ENCODE peak calls at places on chromosome 12, in six cellular contexts. P is testis; D is activated CD4-positive, alpha-beta T cell treated with anti-CD3 and anti-CD28 coated beads, Interleukin-2, amount 50 U/mL, for 24 hours; J is T-helper 9 cell; G is AG20443; U is lung microvascular endothelial cell. H is an unnamed sample.
A peak's percentile ranks its signal among the peaks of the same experiment; 100 is the strongest.

GRCh38 chr12:2354151-2354991 is 301.6 kb downstream of the CACNA1C start:
- DNase-seq in P (no peak), D (no peak), J (no peak), G (no peak), U (peak; percentile 12), H (no peak)

GRCh38 chr12:4562034-4562657 is at the start of gene DYRK4:
- DNase-seq in P (peak; percentile 89), D (no peak), J (no peak), G (peak; percentile 92), U (peak; percentile 70), H (peak; percentile 82)

GRCh38 chr12:113877608-113878007 is 88.5 kb downstream of the RBM19 start:
- DNase-seq in P (no peak), D (no peak), J (no peak), G (no peak), U (no peak), H (no peak)

GRCh38 chr12:70732287-70732686 is 95.1 kb upstream of the PTPRB start:
- DNase-seq in P (no peak), D (no peak), J (no peak), G (no peak), U (no peak), H (no peak)

GRCh38 chr12:80299976-80300375 is 144.1 kb upstream of the PTPRQ start:
- DNase-seq in P (no peak), D (no peak), J (no peak), G (peak; percentile 12), U (no peak), H (no peak)

GRCh38 chr12:24066865-24067264 is 117.4 kb upstream of the SOX5 start:
- DNase-seq in P (no peak), D (no peak), J (no peak), G (no peak), U (peak; percentile 60), H (no peak)

GRCh38 chr12:29519585-29520182 is 22.2 kb upstream of the OVCH1 start:
- DNase-seq in P (peak; percentile 43), D (no peak), J (peak; percentile 4), G (peak; percentile 38), U (peak; percentile 76), H (no peak)

GRCh38 chr12:18753481-18754117 is 15.7 kb downstream of the CAPZA3 start:
- DNase-seq in P (no peak), D (no peak), J (no peak), G (no peak), U (no peak), H (no peak)

GRCh38 chr12:6866920-6867406 is 368 bp upstream of the TPI1 start:
- DNase-seq in P (no peak), D (no peak), J (no peak), G (peak; percentile 38), U (no peak), H (no peak)

GRCh38 chr12:58566599-58566998 is 353.7 kb downstream of the LRIG3 start:
- DNase-seq in P (no peak), D (no peak), J (no peak), G (peak; percentile 59), U (no peak), H (no peak)

GRCh38 chr12:53052419-53053222 is 2.8 kb downstream of the TNS2 start:
- DNase-seq in P (peak; percentile 93), D (no peak), J (no peak), G (peak; percentile 78), U (peak; percentile 46), H (peak; percentile 94)

GRCh38 chr12:20549115-20549719 is 145.9 kb upstream of the SLCO1C1 start:
- DNase-seq in P (peak; percentile 20), D (no peak), J (no peak), G (no peak), U (peak; percentile 61), H (no peak)

GRCh38 chr12:74985986-74986319 is 223.7 kb downstream of the KCNC2 start:
- DNase-seq in P (no peak), D (no peak), J (no peak), G (no peak), U (no peak), H (no peak)

GRCh38 chr12:76313289-76313688 is 34.9 kb downstream of the BBS10 start:
- DNase-seq in P (no peak), D (no peak), J (no peak), G (no peak), U (no peak), H (no peak)

GRCh38 chr12:55142896-55143870 is 17.0 kb downstream of the OR9K2 start:
- DNase-seq in P (peak; percentile 83), D (peak; percentile 39), J (peak; percentile 34), G (peak; percentile 42), U (peak; percentile 49), H (no peak)

GRCh38 chr12:132040906-132041606 is 91.3 kb downstream of the EP400 start:
- DNase-seq in P (no peak), D (no peak), J (no peak), G (no peak), U (no peak), H (peak; percentile 53)

GRCh38 chr12:47078733-47079364 is 572 bp upstream of the PCED1B start:
- DNase-seq in P (peak; percentile 79), D (peak; percentile 32), J (peak; percentile 12), G (peak; percentile 47), U (peak; percentile 4), H (no peak)

H was measured in cardiac septum.